ENCODE peak calls at places on chromosomes 12 and 14, in seven cellular contexts. B, D, J, U, E, I and R are unnamed samples.

GRCh38 chr12:107622005-107622404 is 63.6 kb upstream of the PWP1 start:
- DNase-seq in I (peak; percentile 78), D (peak; percentile 87), E (no peak), U (peak; percentile 21), B (no peak), J (no peak), R (no peak)

GRCh38 chr12:46950116-46950515 is 124.3 kb upstream of the SLC38A4 start:
- DNase-seq in D (no peak), I (no peak), U (no peak), B (no peak), E (no peak), J (no peak), R (no peak)

GRCh38 chr14:26204362-26204953 is 393.4 kb downstream of the NOVA1 start:
- DNase-seq in B (no peak), U (no peak), J (no peak), I (peak; percentile 49), D (no peak), E (peak; percentile 49), R (no peak)

GRCh38 chr14:78412475-78412874 is 242.3 kb downstream of the NRXN3 start:
- DNase-seq in E (no peak), J (no peak), D (no peak), B (no peak), I (no peak), U (no peak), R (no peak)

GRCh38 chr14:87268997-87269396 is 724.0 kb downstream of the GALC start:
- DNase-seq in U (no peak), J (no peak), D (no peak), I (no peak), E (no peak), B (no peak), R (no peak)

GRCh38 chr12:119770146-119770545 is 102.2 kb downstream of the PRKAB1 start:
- DNase-seq in J (no peak), B (no peak), E (no peak), D (no peak), I (no peak), U (no peak), R (no peak)

GRCh38 chr12:89129471-89129870 is 222.8 kb downstream of the DUSP6 start:
- DNase-seq in B (peak; percentile 66), I (no peak), D (no peak), J (no peak), U (no peak), E (no peak), R (no peak)

GRCh38 chr12:1220127-1221092 is 229.4 kb downstream of the ERC1 start:
- DNase-seq in U (no peak), I (no peak), B (no peak), D (no peak), J (peak; percentile 53), E (no peak), R (peak; percentile 19)

GRCh38 chr12:106841471-106842302 is 67.2 kb downstream of the RIC8B start:
- DNase-seq in B (peak; percentile 42), D (peak; percentile 66), J (no peak), E (peak; percentile 75), U (peak; percentile 62), I (peak; percentile 59), R (peak; percentile 55)

GRCh38 chr12:94874986-94875312 is 128.5 kb downstream of the NDUFA12 start:
- DNase-seq in E (no peak), I (peak; percentile 24), B (no peak), U (no peak), J (no peak), D (no peak), R (no peak)

GRCh38 chr12:53795927-53796326 is 44.1 kb upstream of the CISTR start:
- DNase-seq in J (no peak), B (no peak), D (no peak), U (no peak), I (no peak), E (no peak), R (no peak)

GRCh38 chr12:77102691-77103090 is 37.3 kb upstream of the E2F7 start:
- DNase-seq in E (peak; percentile 71), I (no peak), J (no peak), B (no peak), U (no peak), D (no peak), R (no peak)

GRCh38 chr12:113136990-113137511 is 1.5 kb upstream of the RASAL1 start:
- DNase-seq in B (no peak), D (peak; percentile 60), J (peak; percentile 74), I (no peak), U (no peak), E (no peak), R (no peak)

GRCh38 chr12:19307451-19307850 is 131.8 kb upstream of the AEBP2 start:
- DNase-seq in B (no peak), U (no peak), D (no peak), J (no peak), I (no peak), E (no peak), R (no peak)

GRCh38 chr12:10397311-10397710 is 7.5 kb upstream of the KLRK1 start:
- DNase-seq in B (no peak), D (no peak), J (no peak), I (no peak), U (peak; percentile 79), E (no peak), R (no peak)

GRCh38 chr12:111842556-111843396 is 748 bp downstream of the MAPKAPK5 start:
- DNase-seq in U (no peak), D (peak; percentile 67), I (peak; percentile 32), B (peak; percentile 6), J (no peak), E (peak; percentile 37), R (no peak)

GRCh38 chr12:96051756-96052155 is 16.4 kb upstream of the LTA4H start:
- DNase-seq in D (no peak), B (no peak), I (no peak), J (no peak), U (no peak), E (no peak), R (no peak)

GRCh38 chr14:87133073-87133815 is 859.7 kb downstream of the GALC start:
- DNase-seq in J (no peak), U (peak; percentile 63), E (no peak), B (no peak), I (no peak), D (no peak), R (peak; percentile 40)

GRCh38 chr12:89316705-89317139 is 35.6 kb downstream of the DUSP6 start:
- DNase-seq in E (no peak), J (no peak), I (no peak), D (no peak), U (no peak), B (no peak), R (no peak)

GRCh38 chr14:89477391-89477790 is 60.4 kb upstream of the FOXN3 start:
- DNase-seq in U (no peak), J (peak; percentile 29), E (no peak), B (no peak), D (no peak), I (no peak), R (no peak)

GRCh38 chr14:35390577-35391387 is 13.8 kb downstream of the NFKBIA start:
- DNase-seq in J (no peak), B (no peak), E (no peak), U (no peak), I (no peak), D (peak; percentile 55), R (no peak)

GRCh38 chr12:69456239-69456638 is 13.9 kb upstream of the FRS2 start:
- DNase-seq in B (no peak), J (no peak), U (no peak), I (no peak), D (no peak), E (no peak), R (no peak)
- H3K36me3 ChIP-seq in B (no peaks in the 10 kb centered on the region), J (no peaks in the 10 kb centered on the region), U (no peaks in the 10 kb centered on the region), I (no peaks in the 10 kb centered on the region), D (no peaks in the 10 kb centered on the region), E (no peaks in the 10 kb centered on the region), R (no peaks in the 10 kb centered on the region)

GRCh38 chr12:124618291-124618902 is 51.0 kb upstream of the NCOR2 start:
- DNase-seq in D (no peak), U (no peak), I (no peak), B (no peak), E (no peak), J (no peak), R (no peak)

GRCh38 chr12:124622326-124622725 is 54.9 kb upstream of the NCOR2 start:
- DNase-seq in U (no peak), I (no peak), B (no peak), E (no peak), D (no peak), J (no peak), R (no peak)

GRCh38 chr12:124621296-124621660 is 53.9 kb upstream of the NCOR2 start:
- DNase-seq in B (no peak), U (no peak), E (no peak), I (peak; percentile 57), D (peak; percentile 85), J (no peak), R (peak; percentile 61)

GRCh38 chr12:124622764-124623163 is 55.4 kb upstream of the NCOR2 start:
- DNase-seq in D (no peak), U (no peak), J (no peak), B (no peak), I (no peak), E (no peak), R (no peak)

GRCh38 chr12:124620606-124621295 is 53.3 kb upstream of the NCOR2 start:
- DNase-seq in B (no peak), I (no peak), D (no peak), E (no peak), U (no peak), J (no peak), R (no peak)
- H3K4me3 ChIP-seq in B (no peak overlapping the region), I (no peak overlapping the region), D (no peak overlapping the region), E (no peak overlapping the region), U (no peak overlapping the region), J (no peak overlapping the region), R (no peak overlapping the region)

GRCh38 chr12:12786716-12787601 is 1.5 kb downstream of the APOLD1 start:
- DNase-seq in J (peak; percentile 80), B (peak; percentile 86), E (peak; percentile 88), I (peak; percentile 86), U (no peak), D (peak; percentile 79), R (peak; percentile 85)

GRCh38 chr12:12786371-12786715 is 884 bp downstream of the APOLD1 start:
- DNase-seq in I (no peak), E (no peak), D (no peak), U (no peak), B (peak; percentile 26), J (no peak), R (no peak)

GRCh38 chr12:12788675-12789368 is 3.4 kb downstream of the APOLD1 start:
- DNase-seq in U (peak; percentile 78), D (peak; percentile 87), E (peak; percentile 76), B (peak; percentile 84), I (peak; percentile 90), J (peak; percentile 70), R (no peak)

GRCh38 chr12:12790956-12791355 is 5.5 kb downstream of the APOLD1 start:
- DNase-seq in E (no peak), I (no peak), U (no peak), B (no peak), J (no peak), D (peak; percentile 9), R (no peak)

DNA sequence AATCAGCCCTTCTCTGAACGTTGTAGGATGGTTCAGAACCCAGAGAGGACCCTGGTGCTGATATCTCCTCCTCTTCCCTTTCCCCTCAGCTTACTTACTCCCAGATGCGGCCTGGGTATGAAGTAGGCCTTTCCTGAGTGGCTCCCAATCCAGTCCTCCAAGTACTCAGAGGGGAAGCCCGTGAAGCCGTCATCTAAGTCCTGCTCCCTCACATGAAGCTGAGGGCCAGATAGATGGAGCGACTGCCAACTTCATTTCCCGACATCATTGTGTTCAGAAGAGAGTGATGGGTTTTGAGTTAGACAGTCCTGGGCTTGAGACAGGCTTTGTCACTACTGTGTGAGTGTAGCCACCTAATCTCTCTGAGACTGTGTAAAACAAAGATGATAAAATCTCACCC is 2.7 kb downstream of the APOLD1 start:
- DNase-seq in J (no peak), I (no peak), D (no peak), E (peak; percentile 37), B (no peak), U (no peak), R (no peak)
- H3K27ac ChIP-seq in J (peak overlapping the region; percentile 93), I (no peak overlapping the region), D (no peak overlapping the region), E (peak overlapping the region; percentile 78), B (no peak overlapping the region), U (no peak overlapping the region), R (peak overlapping the region; percentile 97)

GRCh38 chr12:104304261-104305004 is 894 bp downstream of the EID3 start:
- DNase-seq in E (no peak), U (no peak), D (no peak), I (no peak), B (no peak), J (no peak), R (no peak)
- H3K36me3 ChIP-seq in E (peaks cover 50% of the 10 kb centered on the region), U (peaks cover 83% of the 10 kb centered on the region), D (peaks cover 32% of the 10 kb centered on the region), I (no peaks in the 10 kb centered on the region), B (peaks cover 10% of the 10 kb centered on the region), J (peaks cover 32% of the 10 kb centered on the region), R (no peaks in the 10 kb centered on the region)